ENCODE peak calls at places on chromosomes 5 and 9, in seven cellular contexts. P is lower leg skin; G is NCI-H1105 treated with DMSO at 0.1 percent for 48 hours; J is lung microvascular endothelial cell; K is AG04449; M is NCI-H524; V is activated CD8-positive, alpha-beta memory T cell treated with anti-CD3 and anti-CD28 coated beads, Interleukin-2, amount 50 U/mL, for 4 hours. A is an unnamed sample.

GRCh38 chr5:72030237-72030636 is 77.0 kb upstream of the MAP1B start:
- DNase-seq in G (no peak), J (no peak), K (no peak), P (no peak), M (no peak), V (no peak), A (no peak)

GRCh38 chr5:150394103-150394502 is 18.6 kb downstream of the CD74 start:
- DNase-seq in K (no peak), V (no peak), J (peak), M (no peak), P (no peak), G (no peak), A (no peak)

GRCh38 chr9:37943329-37944265 is 39.7 kb upstream of the SLC25A51 start:
- DNase-seq in K (peak), V (no peak), M (no peak), G (no peak), J (no peak), P (no peak), A (peak)

GRCh38 chr9:119284587-119285337 is 84.5 kb downstream of the BRINP1 start:
- DNase-seq in M (no peak), K (no peak), P (no peak), J (no peak), G (no peak), V (no peak), A (no peak)

GRCh38 chr5:76709762-76710161 is 6.2 kb upstream of the F2R start:
- DNase-seq in G (no peak), V (no peak), K (no peak), P (no peak), J (no peak), M (no peak), A (no peak)

GRCh38 chr9:132744881-132745761 is 74.9 kb downstream of the GTF3C4 start:
- DNase-seq in V (no peak), J (peak), K (no peak), P (peak), M (peak), G (peak), A (no peak)

GRCh38 chr9:115250646-115251045 is 132.7 kb upstream of the TNC start:
- DNase-seq in G (no peak), V (no peak), J (no peak), P (no peak), K (peak), M (no peak), A (no peak)

GRCh38 chr5:123755587-123756324 is 243.8 kb downstream of the CSNK1G3 start:
- DNase-seq in K (peak), V (no peak), M (no peak), G (no peak), P (no peak), J (no peak), A (no peak)

GRCh38 chr9:89605181-89606048 is 603 bp downstream of the GADD45G start:
- DNase-seq in G (peak), M (no peak), K (no peak), V (peak), P (peak), J (peak), A (peak)

GRCh38 chr5:168366124-168366523 is 74.7 kb downstream of the WWC1 start:
- DNase-seq in G (no peak), M (no peak), V (no peak), J (no peak), P (peak), K (peak), A (no peak)

GRCh38 chr5:78627766-78628165 is 20.8 kb downstream of the LHFPL2 start:
- DNase-seq in P (no peak), J (no peak), M (no peak), G (no peak), V (no peak), K (no peak), A (no peak)

GRCh38 chr9:117963493-117963892 is 259.3 kb downstream of the TLR4 start:
- DNase-seq in P (no peak), V (no peak), M (no peak), G (peak), K (no peak), J (no peak), A (no peak)

A was measured in thoracic aorta.